ENCODE peak calls at places on chromosomes 6 and 20, in eight cellular contexts. V is heart left ventricle; D is nephron progenitor cell; J is CD8-positive, alpha-beta T cell; P is endothelial cell; O is kidney; Q is omental fat pad; E is mesothelial cell of epicardium. H is an unnamed sample.

GRCh38 chr6:29647927-29648642 is 8.8 kb upstream of the MOG start:
- DNase-seq in Q (no peak), J (no peak), P (no peak), V (no peak), E (no peak), D (no peak), O (no peak), H (no peak)

GRCh38 chr20:21361266-21361665 is 36.1 kb downstream of the NKX2-4 start:
- DNase-seq in V (no peak), P (no peak), E (no peak), Q (no peak), O (no peak), J (no peak), D (no peak), H (no peak)

GRCh38 chr6:31652925-31653724 is 664 bp upstream of the BAG6 start:
- DNase-seq in V (peak; percentile 90), J (peak; percentile 77), P (peak; percentile 16), O (peak; percentile 94), Q (peak; percentile 74), E (no peak), D (peak; percentile 80), H (peak; percentile 78)

GRCh38 chr20:41159547-41159946 is 22.2 kb downstream of the PLCG1 start:
- DNase-seq in O (no peak), Q (no peak), P (no peak), E (no peak), D (no peak), J (no peak), V (no peak), H (no peak)

GRCh38 chr20:55528482-55528881 is 476.8 kb downstream of the CBLN4 start:
- DNase-seq in O (no peak), P (no peak), J (no peak), V (no peak), E (no peak), D (no peak), Q (no peak), H (no peak)

GRCh38 chr6:158722176-158722729 is 72.4 kb downstream of the SYTL3 start:
- DNase-seq in P (no peak), Q (no peak), J (no peak), D (no peak), E (no peak), O (no peak), V (no peak), H (no peak)

GRCh38 chr20:54167909-54168872 is 5.6 kb downstream of the CYP24A1 start:
- DNase-seq in P (no peak), O (no peak), V (no peak), D (no peak), E (peak; percentile 63), J (no peak), Q (no peak), H (no peak)

GRCh38 chr6:33774774-33775173 is 14.2 kb downstream of the LEMD2 start:
- DNase-seq in D (no peak), E (no peak), P (no peak), Q (no peak), O (no peak), V (no peak), J (no peak), H (no peak)

GRCh38 chr20:54251093-54251492 is 43.2 kb downstream of the PFDN4 start:
- DNase-seq in Q (no peak), V (no peak), D (no peak), E (no peak), J (no peak), P (no peak), O (no peak), H (no peak)

GRCh38 chr6:167651251-167652041 is 175.3 kb upstream of the AFDN start:
- DNase-seq in J (no peak), D (no peak), E (no peak), Q (no peak), O (no peak), V (no peak), P (no peak), H (no peak)

GRCh38 chr6:41200296-41200900 is 551 bp downstream of the TREML2 start:
- DNase-seq in Q (no peak), J (peak; percentile 44), D (no peak), E (no peak), O (no peak), P (peak; percentile 18), V (peak; percentile 37), H (no peak)

GRCh38 chr6:23003671-23004598 is 434.6 kb downstream of the HDGFL1 start:
- DNase-seq in Q (no peak), O (no peak), J (no peak), V (no peak), P (no peak), E (no peak), D (no peak), H (no peak)

GRCh38 chr6:47230579-47230978 is 79.1 kb downstream of the TNFRSF21 start:
- DNase-seq in J (no peak), O (no peak), D (no peak), E (no peak), Q (no peak), P (no peak), V (no peak), H (no peak)

GRCh38 chr6:31627690-31628287 is 7.3 kb downstream of the PRRC2A start:
- DNase-seq in J (no peak), D (no peak), O (no peak), Q (no peak), E (no peak), P (no peak), V (no peak), H (no peak)

GRCh38 chr6:137601471-137601870 is 107.3 kb upstream of the OLIG3 start:
- DNase-seq in E (no peak), D (no peak), O (no peak), V (no peak), J (no peak), Q (no peak), P (no peak), H (no peak)

GRCh38 chr6:143108278-143108677 is 47.6 kb downstream of the AIG1 start:
- DNase-seq in V (no peak), D (no peak), E (no peak), Q (no peak), J (no peak), O (no peak), P (no peak), H (no peak)

GRCh38 chr20:48823960-48824497 is 3.8 kb downstream of the PREX1 start:
- DNase-seq in D (no peak), V (no peak), J (no peak), Q (no peak), P (no peak), O (no peak), E (no peak), H (no peak)

GRCh38 chr20:46056027-46056833 is 27.2 kb downstream of the SLC12A5 start:
- DNase-seq in P (no peak), J (no peak), Q (no peak), O (no peak), V (no peak), E (no peak), D (no peak), H (no peak)

GRCh38 chr20:18072532-18072931 is 14.8 kb upstream of the OVOL2 start:
- DNase-seq in J (no peak), V (no peak), P (no peak), D (no peak), Q (no peak), E (no peak), O (no peak), H (no peak)

GRCh38 chr20:18063676-18064075 is 6.0 kb upstream of the OVOL2 start:
- DNase-seq in Q (no peak), E (no peak), J (no peak), O (no peak), D (no peak), V (no peak), P (no peak), H (no peak)

GRCh38 chr20:18066421-18067333 is 9.0 kb upstream of the OVOL2 start:
- DNase-seq in J (no peak), V (no peak), E (no peak), Q (no peak), D (no peak), P (no peak), O (no peak), H (no peak)
- TF ChIP-seq CTCF in J (no peak), V (no peak), E (peak; percentile 39), Q (no peak), D (no peak), P (peak; percentile 54), O (no peak), H (peak; percentile 49)

GRCh38 chr6:146890644-146891434 is 292.1 kb downstream of the ADGB start:
- DNase-seq in O (no peak), P (no peak), V (no peak), D (no peak), Q (no peak), J (no peak), E (no peak), H (no peak)
- TF ChIP-seq CTCF in O (peak; percentile 14), P (no peak), V (no peak), D (no peak), Q (no peak), J (no peak), E (no peak), H (no peak)

GRCh38 chr20:44153636-44154043 is 33.3 kb downstream of the JPH2 start:
- DNase-seq in V (no peak), P (no peak), D (no peak), J (no peak), Q (no peak), O (no peak), E (no peak), H (no peak)
- TF ChIP-seq CTCF in V (no peak), P (no peak), D (no peak), J (no peak), Q (no peak), O (no peak), E (no peak), H (no peak)

GRCh38 chr6:130050230-130050629 is 31.8 kb downstream of the L3MBTL3 start:
- DNase-seq in E (no peak), D (no peak), Q (no peak), J (no peak), P (no peak), V (no peak), O (no peak), H (no peak)

GRCh38 chr6:130046711-130047439 is 28.5 kb downstream of the L3MBTL3 start:
- DNase-seq in P (no peak), J (no peak), E (no peak), D (no peak), Q (no peak), V (no peak), O (no peak), H (no peak)

GRCh38 chr6:130043344-130043743 is 25.0 kb downstream of the L3MBTL3 start:
- DNase-seq in J (no peak), E (no peak), V (no peak), P (no peak), O (no peak), Q (no peak), D (no peak), H (no peak)

GRCh38 chr6:130041594-130041993 is 23.2 kb downstream of the L3MBTL3 start:
- DNase-seq in P (no peak), Q (no peak), D (no peak), E (no peak), J (no peak), O (no peak), V (no peak), H (no peak)

DNA sequence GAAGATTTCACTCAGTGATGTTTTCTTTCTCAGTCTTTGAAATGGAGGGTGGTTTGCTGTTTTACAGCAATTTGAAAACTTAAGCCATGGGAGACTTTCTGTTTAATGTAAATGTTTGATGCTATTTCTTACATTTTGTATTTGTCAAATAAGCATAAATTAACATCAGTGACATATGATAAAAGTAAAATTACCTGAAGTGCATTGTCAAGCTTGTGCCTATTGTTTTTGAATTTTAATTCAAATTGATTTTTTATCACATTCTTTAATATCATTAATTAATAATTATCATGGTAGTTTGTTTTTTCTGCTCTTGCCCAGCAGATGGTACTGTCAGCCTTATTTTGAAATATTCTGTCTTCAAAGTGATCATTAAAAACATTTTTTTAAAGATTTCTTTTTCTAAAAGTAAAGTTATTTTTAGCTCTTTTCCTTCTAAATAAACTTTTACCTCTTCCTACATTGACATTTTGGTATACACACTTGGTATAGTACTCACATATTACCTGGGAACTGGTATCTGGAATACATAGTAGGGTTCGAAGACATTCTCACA is 29.1 kb downstream of the L3MBTL3 start:
- DNase-seq in V (no peak), Q (no peak), P (no peak), O (no peak), J (no peak), E (no peak), D (no peak), H (no peak)
- TF ChIP-seq CTCF in V (no peak), Q (no peak), P (no peak), O (no peak), J (no peak), E (no peak), D (no peak), H (no peak)

H was measured in glutamatergic neuron.